ENCODE peak calls at places on chromosomes 7 and 10, in seven cellular contexts. One of them, this sample, is unnamed.
A peak's percentile ranks its signal among the peaks of the same experiment; 100 is the strongest.

GRCh38 chr7:130878785-130879184 is 144.8 kb upstream of the KLF14 start:
- DNase-seq in upper lobe of left lung: no peak
- DNase-seq in esophagus muscularis mucosa: no peak
- DNase-seq in endothelial cell of umbilical vein: no peak
- DNase-seq in suprapubic skin: no peak
- DNase-seq in HepG2: no peak
- DNase-seq in sigmoid colon: no peak
- DNase-seq in this sample: no peak

GRCh38 chr7:112510032-112510742 is 29.4 kb downstream of the LSMEM1 start:
- DNase-seq in HepG2: no peak
- DNase-seq in upper lobe of left lung: no peak
- DNase-seq in endothelial cell of umbilical vein: no peak
- DNase-seq in sigmoid colon: no peak
- DNase-seq in suprapubic skin: no peak
- DNase-seq in esophagus muscularis mucosa: no peak
- DNase-seq in this sample: no peak

GRCh38 chr7:45888185-45888992 is at the start of gene IGFBP1:
- DNase-seq in endothelial cell of umbilical vein: peak; percentile 38
- DNase-seq in sigmoid colon: no peak
- DNase-seq in esophagus muscularis mucosa: peak; percentile 72
- DNase-seq in upper lobe of left lung: peak; percentile 83
- DNase-seq in HepG2: peak; percentile 95
- DNase-seq in suprapubic skin: no peak
- DNase-seq in this sample: no peak

GRCh38 chr7:131225619-131226101 is 102.0 kb upstream of the MKLN1 start:
- DNase-seq in suprapubic skin: peak; percentile 72
- DNase-seq in sigmoid colon: peak; percentile 84
- DNase-seq in endothelial cell of umbilical vein: peak; percentile 20
- DNase-seq in upper lobe of left lung: no peak
- DNase-seq in HepG2: peak; percentile 27
- DNase-seq in esophagus muscularis mucosa: no peak
- DNase-seq in this sample: no peak

GRCh38 chr7:121795736-121796135 is 77.2 kb upstream of the PTPRZ1 start:
- DNase-seq in endothelial cell of umbilical vein: no peak
- DNase-seq in sigmoid colon: no peak
- DNase-seq in upper lobe of left lung: no peak
- DNase-seq in suprapubic skin: no peak
- DNase-seq in esophagus muscularis mucosa: no peak
- DNase-seq in HepG2: no peak
- DNase-seq in this sample: no peak

GRCh38 chr10:71236286-71236685 is 23.9 kb downstream of the UNC5B start:
- DNase-seq in HepG2: no peak
- DNase-seq in endothelial cell of umbilical vein: no peak
- DNase-seq in suprapubic skin: no peak
- DNase-seq in sigmoid colon: no peak
- DNase-seq in upper lobe of left lung: no peak
- DNase-seq in esophagus muscularis mucosa: no peak
- DNase-seq in this sample: no peak

GRCh38 chr7:128124786-128125185 is 93.5 kb upstream of the LRRC4 start:
- DNase-seq in endothelial cell of umbilical vein: no peak
- DNase-seq in upper lobe of left lung: no peak
- DNase-seq in HepG2: no peak
- DNase-seq in sigmoid colon: no peak
- DNase-seq in esophagus muscularis mucosa: peak; percentile 17
- DNase-seq in suprapubic skin: no peak
- DNase-seq in this sample: no peak

GRCh38 chr10:123147635-123148413 is at the start of gene HMX2:
- DNase-seq in suprapubic skin: no peak
- DNase-seq in HepG2: peak; percentile 17
- DNase-seq in endothelial cell of umbilical vein: no peak
- DNase-seq in sigmoid colon: no peak
- DNase-seq in upper lobe of left lung: peak; percentile 85
- DNase-seq in esophagus muscularis mucosa: peak; percentile 81
- DNase-seq in this sample: peak; percentile 74

GRCh38 chr10:27513451-27514191 is 9.5 kb downstream of the RAB18 start:
- DNase-seq in esophagus muscularis mucosa: no peak
- DNase-seq in endothelial cell of umbilical vein: peak; percentile 40
- DNase-seq in suprapubic skin: no peak
- DNase-seq in upper lobe of left lung: no peak
- DNase-seq in sigmoid colon: no peak
- DNase-seq in HepG2: no peak
- DNase-seq in this sample: no peak

GRCh38 chr7:93147358-93147757 is 827 bp downstream of the SAMD9L start:
- DNase-seq in sigmoid colon: peak; percentile 55
- DNase-seq in endothelial cell of umbilical vein: peak; percentile 76
- DNase-seq in HepG2: no peak
- DNase-seq in esophagus muscularis mucosa: no peak
- DNase-seq in suprapubic skin: no peak
- DNase-seq in upper lobe of left lung: no peak
- DNase-seq in this sample: peak; percentile 64

GRCh38 chr7:13181221-13181620 is 493.8 kb downstream of the ARL4A start:
- DNase-seq in HepG2: no peak
- DNase-seq in upper lobe of left lung: no peak
- DNase-seq in suprapubic skin: no peak
- DNase-seq in endothelial cell of umbilical vein: no peak
- DNase-seq in esophagus muscularis mucosa: no peak
- DNase-seq in sigmoid colon: no peak
- DNase-seq in this sample: no peak

GRCh38 chr7:88759216-88759955 is at the start of gene ZNF804B:
- DNase-seq in sigmoid colon: peak; percentile 62
- DNase-seq in upper lobe of left lung: peak; percentile 83
- DNase-seq in esophagus muscularis mucosa: no peak
- DNase-seq in endothelial cell of umbilical vein: peak; percentile 7
- DNase-seq in HepG2: no peak
- DNase-seq in suprapubic skin: peak; percentile 48
- DNase-seq in this sample: peak; percentile 73

GRCh38 chr10:37975407-37975991 is 948 bp downstream of the ZNF25 start:
- DNase-seq in esophagus muscularis mucosa: no peak
- DNase-seq in HepG2: no peak
- DNase-seq in suprapubic skin: no peak
- DNase-seq in upper lobe of left lung: no peak
- DNase-seq in endothelial cell of umbilical vein: no peak
- DNase-seq in sigmoid colon: no peak
- DNase-seq in this sample: no peak

DNA sequence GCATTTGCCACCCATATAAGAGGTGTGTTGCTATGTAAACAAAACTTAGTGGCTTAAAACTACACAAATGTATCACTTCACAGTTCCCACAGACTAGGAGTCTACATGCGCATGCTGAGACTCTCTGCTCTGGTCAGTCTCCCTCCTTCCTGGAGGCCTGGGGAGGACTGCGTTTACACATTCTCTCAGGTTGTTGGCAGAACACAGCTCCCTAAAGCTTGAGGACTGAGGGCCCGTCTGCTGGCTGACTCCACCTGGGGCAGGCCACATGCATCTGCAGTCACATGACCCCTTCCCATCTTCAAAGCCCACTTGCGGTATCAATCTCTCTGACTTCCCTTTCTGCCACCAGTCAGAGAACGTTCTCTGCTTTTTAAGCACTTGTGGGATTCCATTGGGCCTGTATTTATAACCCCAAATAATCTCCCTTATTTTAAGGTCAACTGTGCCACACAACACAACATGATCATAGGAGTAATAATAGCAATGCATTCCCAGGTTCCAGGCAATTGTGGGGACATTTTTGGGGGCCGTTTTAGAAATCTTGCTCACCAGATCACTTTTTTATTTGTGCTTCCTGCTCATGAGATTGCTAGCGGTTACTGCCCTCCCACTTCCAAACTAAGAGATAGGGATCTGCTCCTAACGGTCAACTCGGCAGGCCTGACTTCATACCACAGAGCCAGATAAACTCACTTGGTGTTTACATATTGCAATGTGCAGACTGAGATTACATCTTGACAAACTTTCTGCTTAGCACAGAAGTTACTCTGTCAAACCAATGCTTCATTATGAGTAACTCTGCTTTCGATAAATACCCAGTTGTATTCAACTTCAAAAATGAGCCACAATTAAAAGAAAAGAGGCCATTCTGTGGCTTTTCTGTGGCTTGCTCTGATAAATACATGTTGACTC is 96.3 kb downstream of the ALOX5 start:
- DNase-seq in sigmoid colon: no peak
- DNase-seq in endothelial cell of umbilical vein: peak; percentile 95
- DNase-seq in esophagus muscularis mucosa: peak; percentile 90
- DNase-seq in HepG2: peak; percentile 88
- DNase-seq in suprapubic skin: no peak
- DNase-seq in upper lobe of left lung: no peak
- DNase-seq in this sample: peak; percentile 84
- H3K27ac ChIP-seq in sigmoid colon: peak overlapping the region; percentile 6
- H3K27ac ChIP-seq in endothelial cell of umbilical vein: peak overlapping the region; percentile 42
- H3K27ac ChIP-seq in esophagus muscularis mucosa: no peak overlapping the region
- H3K27ac ChIP-seq in HepG2: peak overlapping the region; percentile 63
- H3K27ac ChIP-seq in suprapubic skin: no peak overlapping the region
- H3K27ac ChIP-seq in upper lobe of left lung: peak overlapping the region; percentile 74
- H3K27ac ChIP-seq in this sample: peak overlapping the region; percentile 0

DNA sequence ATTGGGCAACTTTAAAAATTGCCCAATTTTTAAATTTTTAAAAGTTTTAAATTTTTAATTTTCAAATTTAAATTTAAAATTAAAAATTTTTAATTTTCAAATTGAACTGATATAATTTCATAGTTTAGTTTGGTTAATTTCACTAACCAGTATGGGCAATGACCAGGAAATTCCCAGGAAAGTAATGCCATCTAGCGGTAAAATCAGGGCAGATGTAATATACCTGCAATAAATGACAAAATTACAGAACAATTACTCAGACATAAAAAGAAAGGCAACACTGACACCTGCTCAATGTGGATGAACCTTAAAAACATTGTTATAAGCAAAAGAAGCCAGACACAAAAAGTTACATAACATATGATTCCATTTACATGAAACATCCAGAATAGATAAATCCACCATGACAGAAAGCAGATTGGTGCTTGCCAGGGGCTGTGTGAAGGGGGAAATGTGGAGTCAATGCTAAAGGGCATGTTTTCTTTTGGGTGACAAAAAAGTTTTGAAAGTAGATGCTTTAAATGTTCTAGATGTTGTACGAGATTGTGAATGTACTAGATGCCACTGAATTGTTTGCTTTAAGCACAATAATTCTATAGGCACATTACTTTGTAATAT is 28.6 kb upstream of the SLC16A12 start:
- DNase-seq in esophagus muscularis mucosa: no peak
- DNase-seq in suprapubic skin: no peak
- DNase-seq in sigmoid colon: no peak
- DNase-seq in HepG2: peak; percentile 32
- DNase-seq in upper lobe of left lung: no peak
- DNase-seq in endothelial cell of umbilical vein: peak; percentile 56
- DNase-seq in this sample: no peak
- TF ChIP-seq POLR2AphosphoS5 in esophagus muscularis mucosa: no peak
- TF ChIP-seq POLR2AphosphoS5 in suprapubic skin: no peak
- TF ChIP-seq POLR2AphosphoS5 in sigmoid colon: no peak
- TF ChIP-seq POLR2AphosphoS5 in HepG2: no peak
- TF ChIP-seq POLR2AphosphoS5 in upper lobe of left lung: no peak
- TF ChIP-seq POLR2AphosphoS5 in endothelial cell of umbilical vein: no peak
- TF ChIP-seq POLR2AphosphoS5 in this sample: no peak

GRCh38 chr7:2399848-2400587 is 3.4 kb upstream of the CHST12 start:
- DNase-seq in esophagus muscularis mucosa: no peak
- DNase-seq in HepG2: peak; percentile 76
- DNase-seq in suprapubic skin: peak; percentile 89
- DNase-seq in upper lobe of left lung: no peak
- DNase-seq in endothelial cell of umbilical vein: peak; percentile 96
- DNase-seq in sigmoid colon: peak; percentile 92
- DNase-seq in this sample: no peak
- TF ChIP-seq CTCF in esophagus muscularis mucosa: no peak
- TF ChIP-seq CTCF in HepG2: no peak
- TF ChIP-seq CTCF in suprapubic skin: no peak
- TF ChIP-seq CTCF in upper lobe of left lung: no peak
- TF ChIP-seq CTCF in endothelial cell of umbilical vein: no peak
- TF ChIP-seq CTCF in sigmoid colon: no peak
- TF ChIP-seq CTCF in this sample: no peak

DNA sequence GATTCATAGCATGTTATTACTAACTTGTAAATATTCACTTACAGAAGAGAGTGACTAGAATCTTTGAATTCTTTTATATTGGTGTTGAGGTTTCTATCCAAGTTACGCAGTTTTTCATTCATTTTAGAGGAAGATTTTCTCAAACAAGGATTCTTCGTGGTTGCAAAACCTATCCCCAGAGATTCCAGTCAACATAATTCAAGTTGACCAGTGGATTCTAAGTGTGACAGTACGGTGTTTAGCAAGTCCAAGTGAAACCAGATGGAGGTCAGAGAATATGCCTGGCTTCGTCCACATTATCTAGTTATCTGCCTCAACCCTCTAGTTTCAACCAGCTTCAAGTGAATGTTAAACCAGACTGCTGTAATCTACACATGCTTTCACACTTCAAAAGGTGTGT is 131.9 kb downstream of the SDK1 start:
- DNase-seq in sigmoid colon: no peak
- DNase-seq in suprapubic skin: no peak
- DNase-seq in upper lobe of left lung: no peak
- DNase-seq in HepG2: no peak
- DNase-seq in endothelial cell of umbilical vein: no peak
- DNase-seq in esophagus muscularis mucosa: no peak
- DNase-seq in this sample: no peak
- H3K27ac ChIP-seq in sigmoid colon: no peak overlapping the region
- H3K27ac ChIP-seq in suprapubic skin: no peak overlapping the region
- H3K27ac ChIP-seq in upper lobe of left lung: no peak overlapping the region
- H3K27ac ChIP-seq in HepG2: no peak overlapping the region
- H3K27ac ChIP-seq in endothelial cell of umbilical vein: no peak overlapping the region
- H3K27ac ChIP-seq in esophagus muscularis mucosa: no peak overlapping the region
- H3K27ac ChIP-seq in this sample: no peak overlapping the region

GRCh38 chr10:78533093-78533492 is 499.4 kb downstream of the RPS24 start:
- DNase-seq in HepG2: no peak
- DNase-seq in esophagus muscularis mucosa: no peak
- DNase-seq in upper lobe of left lung: no peak
- DNase-seq in sigmoid colon: no peak
- DNase-seq in suprapubic skin: no peak
- DNase-seq in endothelial cell of umbilical vein: no peak
- DNase-seq in this sample: no peak
- TF ChIP-seq POLR2AphosphoS5 in HepG2: no peak
- TF ChIP-seq POLR2AphosphoS5 in esophagus muscularis mucosa: no peak
- TF ChIP-seq POLR2AphosphoS5 in upper lobe of left lung: no peak
- TF ChIP-seq POLR2AphosphoS5 in sigmoid colon: no peak
- TF ChIP-seq POLR2AphosphoS5 in suprapubic skin: no peak
- TF ChIP-seq POLR2AphosphoS5 in endothelial cell of umbilical vein: no peak
- TF ChIP-seq POLR2AphosphoS5 in this sample: no peak

GRCh38 chr7:2123360-2123759 is 109.4 kb downstream of the MAD1L1 start:
- DNase-seq in upper lobe of left lung: peak; percentile 75
- DNase-seq in sigmoid colon: no peak
- DNase-seq in esophagus muscularis mucosa: no peak
- DNase-seq in endothelial cell of umbilical vein: no peak
- DNase-seq in HepG2: no peak
- DNase-seq in suprapubic skin: no peak
- DNase-seq in this sample: no peak

GRCh38 chr7:2120251-2120660 is 112.5 kb downstream of the MAD1L1 start:
- DNase-seq in suprapubic skin: no peak
- DNase-seq in esophagus muscularis mucosa: no peak
- DNase-seq in HepG2: no peak
- DNase-seq in endothelial cell of umbilical vein: no peak
- DNase-seq in sigmoid colon: no peak
- DNase-seq in upper lobe of left lung: peak; percentile 67
- DNase-seq in this sample: peak; percentile 89

GRCh38 chr7:2122651-2123050 is 110.1 kb downstream of the MAD1L1 start:
- DNase-seq in sigmoid colon: no peak
- DNase-seq in endothelial cell of umbilical vein: no peak
- DNase-seq in suprapubic skin: no peak
- DNase-seq in esophagus muscularis mucosa: no peak
- DNase-seq in upper lobe of left lung: peak; percentile 67
- DNase-seq in HepG2: no peak
- DNase-seq in this sample: no peak

GRCh38 chr7:2118630-2119190 is 114.0 kb downstream of the MAD1L1 start:
- DNase-seq in upper lobe of left lung: peak; percentile 61
- DNase-seq in endothelial cell of umbilical vein: no peak
- DNase-seq in esophagus muscularis mucosa: no peak
- DNase-seq in HepG2: no peak
- DNase-seq in suprapubic skin: no peak
- DNase-seq in sigmoid colon: no peak
- DNase-seq in this sample: no peak

GRCh38 chr7:2120841-2121830 is 111.6 kb downstream of the MAD1L1 start:
- DNase-seq in upper lobe of left lung: peak; percentile 77
- DNase-seq in suprapubic skin: no peak
- DNase-seq in sigmoid colon: no peak
- DNase-seq in esophagus muscularis mucosa: no peak
- DNase-seq in HepG2: no peak
- DNase-seq in endothelial cell of umbilical vein: peak; percentile 22
- DNase-seq in this sample: no peak
- TF ChIP-seq CTCF in upper lobe of left lung: no peak
- TF ChIP-seq CTCF in suprapubic skin: no peak
- TF ChIP-seq CTCF in sigmoid colon: no peak
- TF ChIP-seq CTCF in esophagus muscularis mucosa: no peak
- TF ChIP-seq CTCF in HepG2: no peak
- TF ChIP-seq CTCF in endothelial cell of umbilical vein: peak; percentile 19
- TF ChIP-seq CTCF in this sample: no peak

This sample was measured in spleen.